ENCODE peak calls at places on chromosome 1, in five cellular contexts. K is fibroblast of mammary gland; C is Daoy; I is stomach; H is CD8-positive, alpha-beta memory T cell. M is an unnamed sample.

GRCh38 chr1:180598333-180598979 is 33.4 kb upstream of the XPR1 start:
- DNase-seq in K (no peak), C (no peak), I (no peak), H (no peak), M (no peak)

GRCh38 chr1:39540504-39541031 is 36.0 kb downstream of the PABPC4 start:
- DNase-seq in K (peak; percentile 88), C (peak; percentile 27), I (peak; percentile 33), H (no peak), M (peak; percentile 98)

GRCh38 chr1:216836316-216836715 is 113.1 kb upstream of the ESRRG start:
- DNase-seq in K (no peak), C (no peak), I (no peak), H (no peak), M (no peak)

GRCh38 chr1:14468751-14469150 is 129.7 kb upstream of the KAZN start:
- DNase-seq in K (no peak), C (no peak), I (no peak), H (no peak), M (no peak)

GRCh38 chr1:227280836-227281235 is 37.5 kb downstream of the CDC42BPA start:
- DNase-seq in K (no peak), C (no peak), I (no peak), H (no peak), M (no peak)

GRCh38 chr1:234564035-234565029 is 45.6 kb downstream of the IRF2BP2 start:
- DNase-seq in K (peak; percentile 69), C (peak; percentile 97), I (no peak), H (no peak), M (peak; percentile 95)

GRCh38 chr1:67626495-67627235 is 58.3 kb upstream of the GADD45A start:
- DNase-seq in K (peak; percentile 91), C (peak; percentile 88), I (no peak), H (no peak), M (peak; percentile 95)

GRCh38 chr1:168607872-168608428 is 31.5 kb downstream of the XCL1 start:
- DNase-seq in K (no peak), C (no peak), I (no peak), H (no peak), M (no peak)

GRCh38 chr1:85550784-85551516 is 29.6 kb upstream of the CCN1 start:
- DNase-seq in K (peak; percentile 58), C (peak; percentile 74), I (no peak), H (no peak), M (peak; percentile 87)

GRCh38 chr1:203378529-203379271 is 27.8 kb upstream of the FMOD start:
- DNase-seq in K (peak; percentile 27), C (no peak), I (no peak), H (no peak), M (no peak)

M was measured in iris pigment epithelial cell.